ENCODE peak calls at places on chromosomes 4 and X, in six cellular contexts. D, P, R, X, V and M are unnamed samples.
A peak's percentile ranks its signal among the peaks of the same experiment; 100 is the strongest.

GRCh38 chr4:168304744-168305459 is 13.7 kb downstream of the DDX60 start:
- DNase-seq in V (peak; percentile 72), X (peak; percentile 60), D (no peak), P (no peak), R (no peak), M (peak; percentile 97)

GRCh38 chr4:40280586-40280985 is 54.5 kb upstream of the CHRNA9 start:
- DNase-seq in D (no peak), V (no peak), X (no peak), R (peak; percentile 56), P (no peak), M (no peak)

GRCh38 chrX:19554786-19555185 is 39.5 kb upstream of the MAP3K15 start:
- DNase-seq in X (no peak), R (peak; percentile 49), D (no peak), P (no peak), V (peak; percentile 50), M (peak; percentile 57)

GRCh38 chr4:6124386-6125102 is 75.8 kb downstream of the JAKMIP1 start:
- DNase-seq in R (no peak), P (no peak), X (no peak), D (no peak), V (no peak), M (no peak)

GRCh38 chr4:74319506-74319905 is 11.2 kb downstream of the EPGN start:
- DNase-seq in V (no peak), D (no peak), R (no peak), X (no peak), P (no peak), M (peak; percentile 50)

GRCh38 chr4:44493924-44494323 is 45.3 kb upstream of the KCTD8 start:
- DNase-seq in P (peak; percentile 25), V (no peak), D (peak; percentile 49), R (no peak), X (peak; percentile 11), M (peak; percentile 29)

GRCh38 chrX:136176399-136176825 is 29.1 kb downstream of the FHL1 start:
- DNase-seq in V (no peak), D (no peak), R (no peak), P (no peak), X (no peak), M (peak; percentile 76)

GRCh38 chr4:112214397-112215264 is 17.0 kb upstream of the AP1AR start:
- DNase-seq in X (peak; percentile 56), R (no peak), D (peak; percentile 13), P (peak; percentile 32), V (peak; percentile 75), M (peak; percentile 68)

GRCh38 chr4:4558881-4559280 is 17.0 kb upstream of the STX18 start:
- DNase-seq in R (no peak), X (no peak), P (no peak), V (no peak), D (no peak), M (no peak)

GRCh38 chrX:51614353-51614752 is 4.4 kb downstream of the CENPVL3 start:
- DNase-seq in X (peak; percentile 33), D (peak; percentile 27), V (peak; percentile 78), R (peak; percentile 4), P (peak; percentile 52), M (peak; percentile 44)

GRCh38 chrX:149881081-149881711 is at the start of gene MAGEA8:
- DNase-seq in D (peak; percentile 40), X (no peak), P (no peak), V (no peak), R (no peak), M (no peak)

GRCh38 chr4:95155759-95156451 is 392.9 kb downstream of the UNC5C start:
- DNase-seq in D (peak; percentile 33), X (peak; percentile 22), P (peak; percentile 65), R (no peak), V (peak; percentile 56), M (peak; percentile 21)

GRCh38 chrX:46407753-46408130 is 137.5 kb downstream of the ZNF674 start:
- DNase-seq in P (no peak), V (peak; percentile 49), R (no peak), D (no peak), X (no peak), M (peak; percentile 22)

GRCh38 chrX:39692796-39693195 is 405.0 kb downstream of the BCOR start:
- DNase-seq in V (no peak), D (no peak), R (no peak), X (no peak), P (no peak), M (no peak)

GRCh38 chrX:103637604-103638338 is 9.0 kb downstream of the TCEAL1 start:
- DNase-seq in R (no peak), P (no peak), V (no peak), D (no peak), X (no peak), M (peak; percentile 72)

GRCh38 chrX:1134976-1135375 is 77.5 kb downstream of the CRLF2 start:
- DNase-seq in D (no peak), X (no peak), V (peak; percentile 60), P (no peak), R (no peak), M (no peak)

GRCh38 chr4:167831853-167832252 is 260.5 kb upstream of the ANXA10 start:
- DNase-seq in P (no peak), D (no peak), X (no peak), V (no peak), R (no peak), M (no peak)

GRCh38 chr4:83112239-83112638 is 2.3 kb downstream of the PLAC8 start:
- DNase-seq in R (peak; percentile 16), P (no peak), D (no peak), V (no peak), X (no peak), M (no peak)

GRCh38 chrX:15973941-15974340 is 119.3 kb upstream of the AP1S2 start:
- DNase-seq in V (peak; percentile 57), P (no peak), X (no peak), D (no peak), R (no peak), M (no peak)

GRCh38 chr4:158428242-158428641 is 93.4 kb upstream of the RXFP1 start:
- DNase-seq in P (no peak), D (no peak), R (no peak), V (no peak), X (no peak), M (peak; percentile 40)

GRCh38 chrX:10833299-10834169 is 213.1 kb upstream of the MID1 start:
- DNase-seq in D (peak; percentile 36), V (no peak), P (peak; percentile 63), X (peak; percentile 38), R (no peak), M (no peak)

GRCh38 chr4:5203925-5204324 is 152.6 kb downstream of the STK32B start:
- DNase-seq in R (no peak), P (no peak), X (no peak), V (no peak), D (no peak), M (no peak)

GRCh38 chr4:136311774-136312173 is 1220.5 kb downstream of the PCDH18 start:
- DNase-seq in R (no peak), D (no peak), X (no peak), V (no peak), P (no peak), M (no peak)